ENCODE peak calls at places on chromosomes 1 and 21, in seven cellular contexts. A, M, D, S, V, Q and W are unnamed samples.
A peak's percentile ranks its signal among the peaks of the same experiment; 100 is the strongest.

GRCh38 chr1:46790702-46791101 is 8.1 kb upstream of the CYP4B1 start:
- DNase-seq in A (no peak), M (no peak), D (no peak), S (no peak), V (no peak), Q (no peak), W (no peak)

GRCh38 chr1:29711582-29712274 is 475.4 kb downstream of the PTPRU start:
- DNase-seq in A (no peak), M (no peak), D (no peak), S (no peak), V (no peak), Q (no peak), W (no peak)

GRCh38 chr1:186476306-186477040 is 15.6 kb upstream of the PDC start:
- DNase-seq in A (no peak), M (no peak), D (no peak), S (no peak), V (no peak), Q (no peak), W (no peak)

GRCh38 chr1:3712573-3713535 is 39.4 kb upstream of the CCDC27 start:
- DNase-seq in A (no peak), M (no peak), D (no peak), S (peak; percentile 83), V (no peak), Q (no peak), W (no peak)

GRCh38 chr1:58909162-58909560 is 125.3 kb upstream of the JUN start:
- DNase-seq in A (no peak), M (no peak), D (no peak), S (no peak), V (no peak), Q (no peak), W (no peak)

GRCh38 chr1:219659682-219660081 is 46.8 kb upstream of the ZC3H11B start:
- DNase-seq in A (no peak), M (no peak), D (no peak), S (no peak), V (no peak), Q (no peak), W (no peak)

GRCh38 chr1:7108251-7108650 is 323.0 kb downstream of the CAMTA1 start:
- DNase-seq in A (no peak), M (no peak), D (no peak), S (no peak), V (no peak), Q (no peak), W (no peak)

GRCh38 chr1:100510441-100510840 is 27.5 kb upstream of the GPR88 start:
- DNase-seq in A (no peak), M (no peak), D (no peak), S (no peak), V (no peak), Q (no peak), W (no peak)

GRCh38 chr1:206658264-206658980 is 23.1 kb downstream of the DYRK3 start:
- DNase-seq in A (peak; percentile 68), M (peak; percentile 44), D (no peak), S (peak; percentile 76), V (peak; percentile 54), Q (no peak), W (peak; percentile 40)

GRCh38 chr21:25214676-25215075 is 392.6 kb downstream of the MRPL39 start:
- DNase-seq in A (no peak), M (no peak), D (no peak), S (no peak), V (no peak), Q (no peak), W (no peak)

GRCh38 chr1:214414691-214415090 is 133.7 kb downstream of the SMYD2 start:
- DNase-seq in A (no peak), M (no peak), D (no peak), S (no peak), V (no peak), Q (no peak), W (no peak)

GRCh38 chr1:153647375-153647714 is 11.2 kb upstream of the SNAPIN start:
- DNase-seq in A (no peak), M (no peak), D (no peak), S (no peak), V (no peak), Q (no peak), W (no peak)

GRCh38 chr1:77579547-77579946 is 102.9 kb downstream of the ZZZ3 start:
- DNase-seq in A (no peak), M (no peak), D (no peak), S (no peak), V (no peak), Q (no peak), W (no peak)

GRCh38 chr1:33502726-33503125 is 30.3 kb downstream of the ZSCAN20 start:
- DNase-seq in A (no peak), M (no peak), D (no peak), S (no peak), V (no peak), Q (no peak), W (no peak)

GRCh38 chr21:30044447-30045064 is 104.8 kb upstream of the GRIK1 start:
- DNase-seq in A (peak; percentile 31), M (no peak), D (no peak), S (no peak), V (no peak), Q (no peak), W (no peak)

GRCh38 chr1:239733995-239734394 is 347.6 kb downstream of the CHRM3 start:
- DNase-seq in A (no peak), M (no peak), D (no peak), S (no peak), V (no peak), Q (no peak), W (no peak)

GRCh38 chr1:29631836-29632420 is 395.6 kb downstream of the PTPRU start:
- DNase-seq in A (no peak), M (no peak), D (no peak), S (no peak), V (no peak), Q (no peak), W (no peak)

GRCh38 chr1:78003882-78004718 is 639 bp upstream of the DNAJB4 start:
- DNase-seq in A (peak; percentile 77), M (peak; percentile 13), D (peak; percentile 19), S (peak; percentile 48), V (peak; percentile 44), Q (peak; percentile 18), W (no peak)

GRCh38 chr1:54813479-54814147 is 12.5 kb upstream of the TTC22 start:
- DNase-seq in A (peak; percentile 28), M (no peak), D (no peak), S (no peak), V (no peak), Q (no peak), W (no peak)

GRCh38 chr1:233061265-233061664 is 110.9 kb downstream of the NTPCR start:
- DNase-seq in A (no peak), M (no peak), D (no peak), S (no peak), V (no peak), Q (no peak), W (no peak)

GRCh38 chr21:34129971-34130597 is 56.7 kb downstream of the MRPS6 start:
- DNase-seq in A (peak; percentile 65), M (no peak), D (no peak), S (no peak), V (peak; percentile 29), Q (no peak), W (no peak)

GRCh38 chr21:36021251-36021837 is 39.0 kb downstream of the SETD4 start:
- DNase-seq in A (no peak), M (no peak), D (no peak), S (no peak), V (no peak), Q (no peak), W (no peak)

GRCh38 chr1:95043141-95043980 is 29.4 kb downstream of the ALG14 start:
- DNase-seq in A (peak; percentile 90), M (peak; percentile 63), D (peak; percentile 89), S (peak; percentile 88), V (peak; percentile 77), Q (peak; percentile 69), W (peak; percentile 72)

GRCh38 chr1:74271503-74271902 is 36.3 kb downstream of the TNNI3K start:
- DNase-seq in A (no peak), M (no peak), D (no peak), S (no peak), V (no peak), Q (no peak), W (no peak)

GRCh38 chr1:242454262-242455051 is 70.0 kb downstream of the PLD5 start:
- DNase-seq in A (peak; percentile 57), M (no peak), D (no peak), S (no peak), V (no peak), Q (no peak), W (no peak)

GRCh38 chr1:39396671-39397070 is 94.8 kb upstream of the BMP8A start:
- DNase-seq in A (no peak), M (no peak), D (no peak), S (no peak), V (no peak), Q (no peak), W (no peak)

GRCh38 chr1:38735651-38736161 is 123.9 kb downstream of the RRAGC start:
- DNase-seq in A (no peak), M (no peak), D (no peak), S (no peak), V (no peak), Q (no peak), W (no peak)

GRCh38 chr21:43345746-43346409 is 81.1 kb downstream of the SIK1 start:
- DNase-seq in A (no peak), M (no peak), D (no peak), S (no peak), V (no peak), Q (no peak), W (no peak)

GRCh38 chr1:221670081-221670480 is 71.8 kb downstream of the DUSP10 start:
- DNase-seq in A (no peak), M (no peak), D (no peak), S (no peak), V (no peak), Q (no peak), W (no peak)

GRCh38 chr1:91819038-91819788 is 66.7 kb downstream of the TGFBR3 start:
- DNase-seq in A (no peak), M (no peak), D (no peak), S (no peak), V (no peak), Q (no peak), W (no peak)

GRCh38 chr1:81349194-81349965 is 451.4 kb upstream of the ADGRL2 start:
- DNase-seq in A (peak; percentile 37), M (no peak), D (no peak), S (no peak), V (no peak), Q (no peak), W (no peak)

GRCh38 chr21:44939532-44940115 is at the start of gene SLX9:
- DNase-seq in A (peak; percentile 92), M (peak; percentile 76), D (peak; percentile 66), S (peak; percentile 85), V (peak; percentile 86), Q (peak; percentile 40), W (peak; percentile 76)

GRCh38 chr1:84012018-84012417 is 13.1 kb upstream of the TTLL7 start:
- DNase-seq in A (no peak), M (no peak), D (no peak), S (no peak), V (no peak), Q (no peak), W (no peak)